ENCODE peak calls at places on chromosomes 3 and 15, in five cellular contexts. X is right atrium auricular region, N is AG10803, B is fibroblast of mammary gland, E is lower leg skin. M is an unnamed sample.

GRCh38 chr15:35307026-35307425 is 221.9 kb upstream of the NANOGP8 start:
- DNase-seq in N (no peak), B (no peak), X (no peak), E (no peak), M (no peak)

GRCh38 chr3:126731044-126731443 is 27.0 kb downstream of the CHCHD6 start:
- DNase-seq in X (no peak), B (no peak), N (no peak), E (peak; percentile 68), M (no peak)

GRCh38 chr3:63479661-63480035 is 172.8 kb upstream of the SNTN start:
- DNase-seq in X (no peak), N (peak; percentile 26), B (peak; percentile 10), E (no peak), M (no peak)

GRCh38 chr3:179464296-179465092 is 13.2 kb upstream of the GNB4 start:
- DNase-seq in X (no peak), N (no peak), E (no peak), B (no peak), M (no peak)

GRCh38 chr15:98799461-98799971 is 151.2 kb downstream of the IGF1R start:
- DNase-seq in X (no peak), E (no peak), N (peak; percentile 43), B (no peak), M (peak; percentile 33)

GRCh38 chr3:51789437-51789836 is 10.4 kb upstream of the IQCF6 start:
- DNase-seq in E (no peak), N (no peak), X (no peak), B (no peak), M (no peak)

GRCh38 chr3:71753716-71754609 is at the start of gene GPR27:
- DNase-seq in E (no peak), B (peak; percentile 31), N (peak; percentile 29), X (no peak), M (peak; percentile 35)

GRCh38 chr3:196706313-196706712 is 5.7 kb downstream of the CEP19 start:
- DNase-seq in B (no peak), N (no peak), X (no peak), E (no peak), M (no peak)

GRCh38 chr3:187027531-187027936 is 97.2 kb downstream of the ST6GAL1 start:
- DNase-seq in E (no peak), N (no peak), X (no peak), B (no peak), M (no peak)

GRCh38 chr3:51958603-51959521 is 3.7 kb downstream of the GPR62 start:
- DNase-seq in X (no peak), N (no peak), B (no peak), E (no peak), M (no peak)

DNA sequence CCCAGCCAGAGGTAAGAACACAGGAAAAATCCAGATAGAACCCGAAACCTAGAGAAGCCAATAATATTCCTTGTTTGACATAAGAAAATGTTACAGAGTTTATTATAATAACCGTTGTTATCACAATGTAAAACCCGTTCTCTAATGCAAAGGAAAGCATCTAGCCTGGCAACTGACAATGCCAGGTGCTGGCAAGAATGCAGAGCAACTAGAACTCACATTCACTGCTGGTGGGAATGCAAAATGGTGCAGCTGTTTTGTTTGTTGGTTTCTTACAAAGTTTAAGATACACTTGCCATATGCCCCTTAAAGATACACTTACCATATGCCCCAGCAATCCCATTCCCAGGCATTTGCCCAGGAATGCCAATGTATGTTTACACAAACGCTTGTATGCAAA is 23.4 kb downstream of the VPS39 start:
- DNase-seq in E (no peak), B (no peak), N (no peak), X (no peak), M (no peak)
- TF ChIP-seq CTCF in E (no peak), B (no peak), N (no peak), X (no peak), M (no peak)

DNA sequence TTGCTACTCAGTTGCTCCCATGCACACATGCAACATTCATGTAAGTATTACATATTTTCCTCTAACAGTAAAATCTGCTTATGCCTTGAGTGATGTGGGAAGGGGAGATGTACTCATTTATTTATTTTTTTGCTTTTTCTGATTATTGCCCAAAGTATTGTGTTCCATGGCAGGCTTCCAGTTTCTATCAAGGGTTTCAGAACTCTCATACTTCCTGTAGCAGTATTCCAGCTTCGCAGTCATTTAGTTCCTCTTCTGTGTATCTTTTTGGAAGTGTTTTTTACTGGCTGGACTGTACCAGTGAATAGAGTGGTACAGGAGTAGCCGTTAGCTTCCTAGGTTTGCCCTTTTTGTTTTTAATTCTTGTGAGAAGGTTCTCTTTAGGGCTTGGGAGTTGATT is 26.9 kb downstream of the RAB11A start:
- DNase-seq in B (no peak), E (no peak), N (no peak), X (no peak), M (peak; percentile 65)
- H3K4me3 ChIP-seq in B (no peak overlapping the region), E (no peak overlapping the region), N (no peak overlapping the region), X (no peak overlapping the region), M (no peak overlapping the region)

GRCh38 chr3:55481918-55482495 is 5.1 kb downstream of the WNT5A start:
- DNase-seq in E (no peak), N (peak; percentile 78), B (peak; percentile 52), X (no peak), M (peak; percentile 52)
- TF ChIP-seq CTCF in E (no peak), N (peak; percentile 32), B (peak; percentile 5), X (no peak), M (peak; percentile 45)

GRCh38 chr15:80823120-80823519 is 44.0 kb downstream of the CEMIP start:
- DNase-seq in B (no peak), N (no peak), E (no peak), X (no peak), M (no peak)
- H3K4me3 ChIP-seq in B (no peak overlapping the region), N (no peak overlapping the region), E (no peak overlapping the region), X (no peak overlapping the region), M (no peak overlapping the region)

GRCh38 chr3:149832086-149832485 is 19.1 kb downstream of the RNF13 start:
- DNase-seq in X (no peak), E (no peak), B (peak; percentile 32), N (peak; percentile 40), M (peak; percentile 36)
- TF ChIP-seq CTCF in X (no peak), E (no peak), B (no peak), N (no peak), M (no peak)

DNA sequence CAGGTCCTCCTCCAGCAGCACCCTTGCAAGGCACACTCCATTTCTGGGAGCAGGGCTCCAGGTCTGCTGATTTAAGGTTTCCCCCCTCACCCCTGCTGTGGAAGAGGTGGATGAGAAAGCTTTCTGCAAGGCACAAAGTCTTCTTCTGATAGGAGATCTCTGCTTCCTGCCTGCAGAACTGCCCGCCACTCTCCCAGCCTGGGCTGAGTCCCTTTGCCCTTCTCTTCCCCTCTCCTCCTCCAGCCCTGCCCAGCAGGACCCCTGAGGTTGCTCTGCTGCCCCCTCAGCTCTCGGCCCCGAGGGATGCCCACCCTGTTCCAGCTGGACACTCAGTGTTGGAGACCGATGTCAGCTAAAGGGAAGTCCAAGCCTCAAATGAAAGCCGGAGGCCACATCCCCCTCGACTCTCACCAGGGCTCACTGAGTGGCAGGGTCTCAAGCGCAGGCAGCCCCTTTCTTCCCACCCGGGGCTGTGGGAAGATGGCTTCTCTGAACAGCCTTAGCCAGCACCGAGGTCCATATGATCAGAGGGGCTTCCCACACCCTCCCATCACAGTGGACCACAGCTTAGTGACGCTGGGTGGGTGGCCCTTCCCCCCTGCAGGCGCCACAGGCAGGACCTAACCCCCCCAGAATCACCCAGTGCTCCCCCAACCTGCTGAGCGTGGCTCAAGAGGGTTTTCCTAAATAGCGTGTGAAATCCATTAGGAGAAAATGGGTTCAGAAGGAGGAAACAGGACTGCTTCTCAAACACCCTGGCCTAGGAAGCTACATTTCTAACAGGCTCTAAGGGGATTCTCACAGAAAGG is 4.0 kb downstream of the ATP10A start:
- DNase-seq in E (no peak), N (no peak), X (no peak), B (no peak), M (no peak)
- H3K4me3 ChIP-seq in E (no peak overlapping the region), N (peak overlapping the region; percentile 88), X (no peak overlapping the region), B (no peak overlapping the region), M (no peak overlapping the region)

DNA sequence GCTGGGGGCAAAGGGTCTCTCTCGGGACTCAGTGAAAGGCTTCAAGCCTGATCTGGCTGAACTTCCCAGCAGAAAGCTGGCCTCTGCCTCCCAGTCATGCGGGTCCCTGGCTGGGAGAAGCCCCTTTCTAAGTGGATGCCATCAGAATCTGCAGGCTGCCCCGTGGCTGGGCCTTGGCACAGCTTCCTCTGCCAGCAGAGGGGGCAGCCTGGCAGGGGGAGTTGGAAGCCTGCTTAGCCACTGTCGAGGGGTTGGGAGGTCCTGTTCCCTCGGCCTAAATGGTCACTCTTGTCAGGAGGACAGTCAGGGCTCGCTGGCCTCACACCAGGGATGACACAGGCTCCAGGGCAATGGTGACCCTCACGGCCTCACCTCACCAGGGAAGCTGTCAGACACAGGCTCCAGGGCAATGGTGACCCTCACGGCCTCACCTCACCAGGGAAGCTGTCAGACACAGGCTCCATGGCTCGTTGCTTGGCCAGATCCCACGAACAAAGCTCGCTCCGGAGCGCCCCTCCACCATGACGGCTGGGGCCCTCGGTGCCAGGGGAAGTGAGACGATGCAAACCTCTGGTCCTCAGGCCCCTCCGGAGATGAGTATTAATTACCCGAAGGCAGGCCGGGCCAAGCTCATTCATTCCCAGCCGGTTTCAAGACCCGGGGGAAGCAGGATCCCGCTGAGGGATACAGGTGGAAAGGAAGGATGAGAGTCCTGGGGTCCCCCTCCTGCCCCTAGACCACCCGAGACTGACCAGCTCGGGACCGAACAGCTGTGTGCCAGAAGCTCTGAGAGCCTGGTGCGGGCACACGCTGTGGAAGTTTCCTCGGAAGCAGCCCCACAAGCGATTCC is 151.0 kb downstream of the CHSY1 start:
- DNase-seq in B (no peak), N (no peak), X (no peak), E (no peak), M (no peak)
- TF ChIP-seq CTCF in B (no peak), N (no peak), X (no peak), E (no peak), M (peak; percentile 13)

M was measured in choroid plexus epithelial cell.